ENCODE peak calls at places on chromosomes 1 and 21, in four cellular contexts. Q is AG04449, O is heart left ventricle, W is H1. B is an unnamed sample.

GRCh38 chr1:206032356-206033140 is 8.9 kb upstream of the CTSE start:
- DNase-seq in O (no peak), Q (no peak), W (peak), B (no peak)

GRCh38 chr21:25952306-25952705 is 217.5 kb downstream of the GABPA start:
- DNase-seq in W (no peak), Q (no peak), O (no peak), B (no peak)

GRCh38 chr1:205062319-205062718 is 19.3 kb downstream of the CNTN2 start:
- DNase-seq in Q (no peak), W (no peak), O (no peak), B (no peak)

GRCh38 chr1:53482441-53483153 is 23.4 kb downstream of the DMRTB1 start:
- DNase-seq in W (no peak), O (no peak), Q (no peak), B (no peak)

GRCh38 chr1:117591248-117591647 is 14.6 kb upstream of the TENT5C start:
- DNase-seq in Q (no peak), O (no peak), W (no peak), B (no peak)

GRCh38 chr1:226870026-226870322 is 442 bp upstream of the PSEN2 start:
- DNase-seq in O (no peak), Q (no peak), W (no peak), B (no peak)

GRCh38 chr21:41913230-41913629 is 34.1 kb upstream of the PRDM15 start:
- DNase-seq in Q (no peak), O (no peak), W (no peak), B (no peak)

GRCh38 chr1:159953866-159954515 is at the start of gene SLAMF9:
- DNase-seq in W (no peak), Q (no peak), O (no peak), B (no peak)

GRCh38 chr1:205719015-205719414 is 31.0 kb downstream of the NUCKS1 start:
- DNase-seq in O (no peak), Q (no peak), W (no peak), B (no peak)

GRCh38 chr1:42943166-42943565 is 15.5 kb downstream of the SLC2A1 start:
- DNase-seq in W (no peak), O (peak), Q (no peak), B (no peak)

GRCh38 chr1:224880593-224881307 is 48.7 kb upstream of the DNAH14 start:
- DNase-seq in O (no peak), Q (no peak), W (peak), B (no peak)

GRCh38 chr1:93042134-93042821 is 36.8 kb upstream of the MTF2 start:
- DNase-seq in Q (no peak), O (no peak), W (no peak), B (no peak)

GRCh38 chr1:150572918-150573647 is 6.3 kb downstream of the MCL1 start:
- DNase-seq in Q (no peak), O (no peak), W (no peak), B (no peak)

GRCh38 chr1:48493970-48494769 is 22.2 kb upstream of the SPATA6 start:
- DNase-seq in W (no peak), Q (peak), O (no peak), B (peak)

GRCh38 chr21:32329776-32330175 is 31.1 kb downstream of the MRAP start:
- DNase-seq in O (no peak), Q (no peak), W (no peak), B (no peak)

GRCh38 chr1:8463144-8463927 is 145.4 kb downstream of the SLC45A1 start:
- DNase-seq in O (peak), W (no peak), Q (no peak), B (peak)

DNA sequence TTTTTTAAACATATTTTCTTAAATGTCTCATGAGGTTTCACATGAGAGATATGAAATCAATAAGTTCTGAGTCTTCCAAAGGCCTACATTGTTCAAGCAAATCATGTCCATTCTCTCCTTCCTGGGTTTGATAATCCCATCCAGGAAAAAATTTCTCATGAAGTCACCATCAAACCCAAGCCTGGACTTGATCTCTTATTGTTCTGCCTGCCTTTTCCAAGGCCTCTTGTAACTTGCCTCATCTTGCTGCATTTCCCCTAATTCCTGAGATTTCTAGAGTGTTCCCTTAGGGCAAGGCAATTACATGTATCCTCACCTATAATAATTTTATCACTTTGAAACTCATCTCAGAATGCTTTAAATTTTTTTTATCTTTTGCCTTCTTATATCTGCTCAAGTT is 126.2 kb downstream of the LRRC7 start:
- DNase-seq in W (no peak), O (no peak), Q (no peak), B (no peak)
- H3K4me3 ChIP-seq in W (no peak), O (no peak), Q (no peak), B (no peak)

GRCh38 chr1:169288011-169288414 is 79.6 kb downstream of the NME7 start:
- DNase-seq in O (no peak), Q (no peak), W (no peak), B (no peak)
- TF ChIP-seq CTCF in O (no peak), Q (no peak), W (no peak), B (no peak)

GRCh38 chr1:243291287-243291686 is 35.4 kb downstream of the SDCCAG8 start:
- DNase-seq in O (no peak), W (no peak), Q (no peak), B (no peak)
- H3K4me3 ChIP-seq in O (no peak), W (no peak), Q (no peak), B (no peak)

GRCh38 chr1:18608534-18608933 is 22.1 kb upstream of the PAX7 start:
- DNase-seq in Q (no peak), O (no peak), W (no peak), B (no peak)
- TF ChIP-seq CTCF in Q (no peak), O (no peak), W (peak), B (no peak)

DNA sequence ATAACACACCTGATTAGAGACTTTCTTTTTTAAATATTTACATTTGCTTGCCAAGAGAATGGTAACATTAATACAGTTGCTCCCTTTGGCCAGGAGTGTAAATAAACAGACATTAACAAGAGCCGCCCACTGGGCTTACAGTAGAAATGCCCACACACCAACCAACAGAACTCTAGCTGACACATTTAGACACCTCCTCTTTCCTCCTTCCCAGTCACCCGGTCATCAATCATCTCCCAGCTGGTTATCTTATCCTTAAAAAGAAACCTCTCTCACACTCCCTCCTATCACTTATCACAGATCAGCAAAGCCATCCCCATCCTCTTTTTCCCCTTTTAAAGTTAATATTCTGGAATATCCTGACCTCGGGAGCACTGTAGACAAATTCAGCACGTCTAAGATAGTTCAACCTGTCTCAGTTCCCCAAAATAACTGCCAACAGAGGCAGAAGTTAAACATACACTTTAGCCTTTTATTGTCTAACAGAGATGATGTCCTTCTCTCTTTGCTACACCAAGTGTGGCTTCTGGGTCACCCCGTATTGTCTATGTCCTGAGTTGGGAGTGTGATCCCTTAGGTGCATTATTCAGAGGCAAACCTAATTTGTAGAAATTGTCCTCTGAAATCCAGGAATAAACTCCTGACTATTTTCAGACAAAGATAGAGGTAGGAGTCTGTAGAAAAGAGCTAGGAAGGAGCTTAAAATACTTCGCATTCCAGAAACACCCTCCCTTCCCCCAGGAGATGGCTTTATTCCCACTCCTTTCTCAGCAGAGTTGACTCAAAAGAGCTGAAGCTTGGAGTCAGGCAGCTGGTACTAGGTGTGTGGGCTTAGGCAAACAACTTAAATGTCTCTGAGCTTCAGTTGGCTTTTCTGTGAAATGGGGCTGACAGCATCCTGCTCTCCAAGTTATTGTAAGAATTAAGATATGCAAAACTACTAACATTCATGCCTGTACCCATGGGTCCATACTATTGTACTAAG is 8.8 kb downstream of the MYCL start:
- DNase-seq in Q (peak), W (no peak), O (no peak), B (no peak)
- H3K4me3 ChIP-seq in Q (no peak), W (peak), O (no peak), B (no peak)

GRCh38 chr1:156599811-156600210 is 1.5 kb downstream of the GPATCH4 start:
- DNase-seq in O (no peak), Q (no peak), W (no peak), B (no peak)

GRCh38 chr1:156600733-156601121 is 552 bp downstream of the GPATCH4 start:
- DNase-seq in O (no peak), W (no peak), Q (no peak), B (no peak)

GRCh38 chr1:156601122-156601830 is at the start of gene GPATCH4:
- DNase-seq in Q (peak), O (peak), W (peak), B (peak)

GRCh38 chr1:156601892-156602291 is 613 bp upstream of the GPATCH4 start:
- DNase-seq in W (no peak), O (no peak), Q (no peak), B (no peak)

GRCh38 chr1:156602557-156602993 is 1.3 kb upstream of the GPATCH4 start:
- DNase-seq in Q (no peak), W (no peak), O (no peak), B (no peak)
- TF ChIP-seq CTCF in Q (no peak), W (peak), O (no peak), B (peak)

DNA sequence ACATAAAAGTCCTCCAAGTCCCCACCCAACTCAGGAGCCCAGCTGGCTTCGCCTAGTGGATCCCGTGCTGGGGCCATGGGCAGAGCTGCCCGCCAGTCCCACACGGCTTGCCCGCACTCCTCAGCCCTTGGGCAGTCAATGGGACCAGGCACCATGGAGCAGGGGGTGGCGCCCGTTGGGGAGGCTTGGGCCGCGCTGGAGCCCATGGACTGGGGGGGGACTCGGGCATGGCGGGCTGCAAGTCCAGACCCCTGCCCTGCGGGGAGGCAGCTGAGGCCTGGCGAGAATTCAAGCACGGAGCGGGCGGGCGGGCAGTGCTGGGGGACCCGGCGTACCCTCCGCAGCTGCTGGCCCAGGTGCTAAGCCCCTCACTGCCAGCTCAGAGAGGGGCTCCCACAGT is 249.8 kb upstream of the PLD5 start:
- DNase-seq in W (no peak), O (no peak), Q (no peak), B (no peak)
- H3K4me3 ChIP-seq in W (no peak), O (no peak), Q (no peak), B (no peak)

GRCh38 chr1:18557621-18558465 is 72.8 kb upstream of the PAX7 start:
- DNase-seq in Q (no peak), W (peak), O (no peak), B (no peak)

GRCh38 chr1:18554597-18554996 is 73.9 kb downstream of the KLHDC7A start:
- DNase-seq in Q (no peak), O (no peak), W (no peak), B (no peak)

GRCh38 chr1:18555036-18555435 is 74.3 kb downstream of the KLHDC7A start:
- DNase-seq in W (no peak), Q (no peak), O (no peak), B (no peak)

GRCh38 chr1:18554101-18554500 is 73.4 kb downstream of the KLHDC7A start:
- DNase-seq in W (no peak), O (no peak), Q (no peak), B (no peak)

DNA sequence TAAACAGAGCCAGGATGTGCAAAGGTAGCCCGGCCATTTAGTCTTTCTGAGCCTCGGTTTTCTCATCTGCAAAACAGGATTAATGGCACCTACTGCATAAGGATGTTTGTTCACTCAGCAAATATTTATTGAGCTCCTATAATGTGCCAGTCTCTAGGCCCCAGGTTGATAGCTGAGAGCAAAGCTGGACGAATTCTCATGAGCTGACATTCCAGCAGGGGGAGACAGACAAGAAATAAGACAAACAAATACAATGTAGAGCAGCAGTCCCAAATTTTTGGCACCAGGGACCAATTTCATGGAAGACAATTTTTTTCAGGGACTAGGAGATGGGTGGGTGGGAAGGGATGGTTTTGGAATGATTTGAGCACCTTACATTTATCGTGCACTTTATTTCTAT is 74.3 kb upstream of the PAX7 start:
- DNase-seq in Q (no peak), W (no peak), O (no peak), B (no peak)
- TF ChIP-seq CTCF in Q (peak), W (peak), O (no peak), B (peak)

DNA sequence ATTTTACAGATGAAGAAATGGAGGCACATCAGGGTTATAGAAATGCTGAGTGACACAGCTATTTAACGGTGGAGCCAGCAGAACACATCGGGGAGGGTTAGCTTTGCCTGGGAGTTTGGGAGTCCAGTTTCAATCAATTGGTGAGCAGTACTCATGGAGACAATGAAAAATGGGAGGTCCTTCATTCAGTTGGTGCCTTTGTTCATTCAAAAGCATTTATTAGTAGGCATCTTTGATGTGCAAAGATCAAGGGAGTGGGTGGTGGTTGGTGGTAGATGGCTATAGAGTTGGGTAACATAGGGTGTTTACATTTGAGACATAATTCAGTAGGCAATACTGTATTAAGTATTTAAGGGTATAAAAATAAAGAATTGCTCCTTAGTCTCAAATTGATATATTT is 183.7 kb upstream of the LMO4 start:
- DNase-seq in W (no peak), Q (no peak), O (no peak), B (no peak)
- H3K4me3 ChIP-seq in W (no peak), Q (no peak), O (no peak), B (no peak)

GRCh38 chr21:23743821-23744220 is 1863.5 kb downstream of the MRPL39 start:
- DNase-seq in O (no peak), Q (no peak), W (no peak), B (no peak)

GRCh38 chr21:23740463-23740862 is 1866.8 kb downstream of the MRPL39 start:
- DNase-seq in O (no peak), Q (no peak), W (no peak), B (no peak)
- TF ChIP-seq CTCF in O (no peak), Q (no peak), W (peak), B (no peak)

B was measured in HFF-Myc.